ENCODE peak calls at places on chromosomes 1 and 21, in four cellular contexts. H is CD8-positive, alpha-beta T cell; C is tibial nerve; J is epithelial cell of esophagus. Y is an unnamed sample.

GRCh38 chr1:46064708-46065107 is 67.7 kb downstream of the PIK3R3 start:
- DNase-seq in H (no peak), C (no peak), J (no peak), Y (no peak)

GRCh38 chr1:3423245-3423829 is 31.1 kb upstream of the ARHGEF16 start:
- DNase-seq in H (no peak), C (no peak), J (no peak), Y (no peak)

GRCh38 chr21:44927587-44928461 is 7.1 kb upstream of the ITGB2 start:
- DNase-seq in H (peak), C (peak), J (peak), Y (no peak)

GRCh38 chr1:47931395-47931794 is 65.8 kb downstream of the TRABD2B start:
- DNase-seq in H (no peak), C (no peak), J (peak), Y (no peak)

GRCh38 chr1:30274176-30274936 is 449.0 kb downstream of the MATN1 start:
- DNase-seq in H (no peak), C (no peak), J (no peak), Y (no peak)

GRCh38 chr1:212520746-212521145 is 87.8 kb upstream of the ATF3 start:
- DNase-seq in H (no peak), C (no peak), J (no peak), Y (no peak)

GRCh38 chr1:103180660-103181059 is 72.3 kb upstream of the COL11A1 start:
- DNase-seq in H (no peak), C (no peak), J (peak), Y (no peak)

GRCh38 chr1:241640867-241641542 is 836 bp upstream of the CHML start:
- DNase-seq in H (no peak), C (no peak), J (peak), Y (no peak)

GRCh38 chr1:20174937-20175666 is 10.8 kb upstream of the UBXN10 start:
- DNase-seq in H (no peak), C (no peak), J (no peak), Y (no peak)

GRCh38 chr21:33481314-33481943 is 1.7 kb upstream of the TMEM50B start:
- DNase-seq in H (no peak), C (no peak), J (no peak), Y (no peak)

GRCh38 chr1:100322436-100323211 is 29.7 kb upstream of the CDC14A start:
- DNase-seq in H (no peak), C (no peak), J (peak), Y (no peak)

GRCh38 chr1:9671377-9672140 is 20.0 kb downstream of the PIK3CD start:
- DNase-seq in H (no peak), C (no peak), J (peak), Y (no peak)

GRCh38 chr1:46246548-46247432 is 773 bp upstream of the RAD54L start:
- DNase-seq in H (no peak), C (no peak), J (no peak), Y (peak)

GRCh38 chr1:19949016-19949415 is 25.6 kb upstream of the PLA2G2E start:
- DNase-seq in H (no peak), C (no peak), J (peak), Y (no peak)

GRCh38 chr21:32519945-32520884 is 65.1 kb downstream of the TCP10L start:
- DNase-seq in H (no peak), C (no peak), J (no peak), Y (no peak)

GRCh38 chr1:36796101-36796590 is 238.2 kb downstream of the GRIK3 start:
- DNase-seq in H (no peak), C (no peak), J (no peak), Y (no peak)

DNA sequence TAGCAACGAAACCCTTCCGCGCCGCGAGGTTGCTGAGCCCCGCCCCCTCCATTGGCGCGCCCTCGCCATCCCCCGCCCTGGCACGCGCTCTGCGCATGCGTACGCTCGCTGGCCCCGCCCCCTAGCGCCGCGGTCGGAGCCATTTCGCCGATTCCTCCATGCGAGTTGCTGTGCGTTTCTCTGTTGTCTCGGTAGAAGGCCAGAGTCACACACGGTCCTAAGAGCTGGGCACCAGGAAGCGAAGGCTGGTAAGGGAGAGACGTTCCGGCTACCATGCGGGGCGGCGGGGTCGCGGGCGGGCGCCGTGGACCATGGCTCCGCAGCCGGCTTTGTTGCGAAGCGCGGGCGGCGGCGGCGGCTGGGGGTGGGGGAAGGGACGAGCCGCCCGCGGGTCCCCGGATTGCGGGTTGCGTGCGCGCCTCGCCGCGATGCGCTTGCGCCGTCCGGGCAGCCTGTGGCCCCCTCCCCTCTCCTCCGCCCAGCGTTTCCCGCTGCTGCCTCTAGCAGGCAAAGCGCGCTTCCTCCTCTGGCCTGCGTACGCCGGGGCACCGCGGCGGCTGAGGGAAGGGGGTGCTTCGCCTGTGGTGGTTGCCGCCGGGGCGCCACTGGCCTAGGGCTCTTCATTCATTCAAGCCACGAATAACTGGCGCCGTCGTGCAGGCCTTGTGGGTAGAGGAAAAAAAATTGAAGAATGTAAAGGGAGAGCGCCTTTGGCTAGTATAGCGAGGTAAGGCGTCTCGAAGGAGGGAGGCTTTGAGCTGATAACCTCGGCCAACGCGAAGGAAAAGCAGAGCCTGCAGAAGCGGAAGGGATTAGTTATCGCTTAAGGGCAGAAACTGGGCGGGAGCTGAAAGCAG is at the start of gene DHX9:
- DNase-seq in H (peak), C (peak), J (peak), Y (peak)
- TF ChIP-seq CTCF in H (peak), C (no peak), J (no peak), Y (no peak)

GRCh38 chr1:154937051-154937987 is 800 bp upstream of the PMVK start:
- DNase-seq in H (peak), C (peak), J (peak), Y (peak)
- TF ChIP-seq CTCF in H (peak), C (no peak), J (peak), Y (no peak)

DNA sequence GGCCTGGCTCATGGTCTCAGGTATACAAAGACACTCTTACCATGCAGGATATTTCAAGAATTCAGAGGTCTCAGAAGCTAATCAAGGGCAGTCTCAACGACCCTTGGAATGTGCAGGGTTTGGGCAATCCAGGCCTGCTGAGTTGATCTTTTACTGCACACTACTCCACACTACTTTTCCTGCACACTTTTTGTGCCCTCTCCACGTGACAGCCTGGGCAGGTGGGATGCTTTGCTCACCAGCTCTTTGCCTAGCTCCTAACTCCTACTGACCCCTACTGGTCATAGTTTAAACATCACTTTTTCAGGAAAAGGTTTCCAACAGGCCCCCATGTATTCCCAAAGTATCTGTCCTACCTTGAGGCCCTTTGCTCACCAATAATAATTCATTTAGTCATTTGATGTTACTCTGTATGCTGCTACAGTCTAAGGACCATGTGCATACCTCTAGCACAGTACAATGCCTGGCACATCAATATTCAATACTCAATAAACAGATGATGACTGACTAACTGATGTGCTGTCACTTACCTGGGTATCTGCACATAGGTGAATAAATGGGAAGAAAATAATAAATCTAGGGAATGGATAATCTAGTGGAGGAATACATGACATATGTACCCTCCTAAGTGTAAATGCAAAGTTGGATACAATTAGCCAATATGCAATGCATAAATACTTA is 9.6 kb downstream of the DUSP23 start:
- DNase-seq in H (no peak), C (no peak), J (peak), Y (no peak)
- TF ChIP-seq CTCF in H (peak), C (peak), J (peak), Y (no peak)

GRCh38 chr21:46182548-46183336 is 1.5 kb downstream of the SPATC1L start:
- DNase-seq in H (no peak), C (no peak), J (no peak), Y (no peak)
- TF ChIP-seq CTCF in H (no peak), C (no peak), J (no peak), Y (no peak)

GRCh38 chr1:15803380-15803779 is 4.1 kb downstream of the UQCRHL start:
- DNase-seq in H (peak), C (no peak), J (no peak), Y (no peak)
- TF ChIP-seq CTCF in H (peak), C (peak), J (peak), Y (peak)

GRCh38 chr21:42833439-42833815 is 45.9 kb downstream of the WDR4 start:
- DNase-seq in H (peak), C (no peak), J (peak), Y (no peak)
- TF ChIP-seq CTCF in H (peak), C (no peak), J (peak), Y (no peak)

GRCh38 chr1:70528591-70529333 is 117.7 kb downstream of the CTH start:
- DNase-seq in H (no peak), C (peak), J (peak), Y (no peak)
- TF ChIP-seq CTCF in H (peak), C (peak), J (peak), Y (no peak)

GRCh38 chr1:248697907-248698306 is 4.7 kb downstream of the OR14I1 start:
- DNase-seq in H (no peak), C (no peak), J (no peak), Y (no peak)
- TF ChIP-seq CTCF in H (no peak), C (no peak), J (no peak), Y (no peak)